ENCODE peak calls at places on chromosomes 4 and X, in seven cellular contexts. Z, E, R, M, S, O and W are unnamed samples.

GRCh38 chr4:158721680-158722079 is 1.5 kb downstream of the PPID start:
- DNase-seq in R (no peak), S (no peak), Z (no peak), M (no peak), E (no peak), O (no peak), W (no peak)

GRCh38 chr4:24805566-24805965 is 10.2 kb downstream of the SOD3 start:
- DNase-seq in E (no peak), M (no peak), S (no peak), R (no peak), Z (no peak), O (no peak), W (no peak)

GRCh38 chr4:163448541-163449203 is 24.9 kb downstream of the TKTL2 start:
- DNase-seq in S (no peak), R (no peak), E (no peak), O (peak; percentile 4), Z (no peak), M (peak; percentile 26), W (no peak)

GRCh38 chr4:133594246-133595207 is 445.4 kb downstream of the PCDH10 start:
- DNase-seq in M (peak; percentile 7), Z (no peak), R (no peak), S (no peak), O (no peak), E (no peak), W (no peak)

GRCh38 chr4:24979554-24979953 is 51.2 kb downstream of the LGI2 start:
- DNase-seq in E (peak; percentile 34), R (no peak), O (no peak), S (peak; percentile 44), M (peak; percentile 50), Z (no peak), W (no peak)

GRCh38 chr4:155935389-155935986 is 18.2 kb downstream of the CTSO start:
- DNase-seq in Z (no peak), S (no peak), R (no peak), M (no peak), O (no peak), E (no peak), W (no peak)

GRCh38 chr4:47668810-47669408 is 169.0 kb downstream of the CORIN start:
- DNase-seq in S (peak; percentile 45), E (peak; percentile 36), O (peak; percentile 66), Z (no peak), R (no peak), M (peak; percentile 66), W (peak; percentile 31)

GRCh38 chr4:183394166-183394951 is 50.1 kb upstream of the CDKN2AIP start:
- DNase-seq in S (no peak), Z (no peak), O (no peak), R (no peak), E (no peak), M (no peak), W (no peak)

GRCh38 chr4:108247511-108248088 is 78.9 kb upstream of the LEF1 start:
- DNase-seq in Z (no peak), M (no peak), R (no peak), S (peak; percentile 21), E (no peak), O (peak; percentile 92), W (no peak)

GRCh38 chrX:11567528-11568220 is 98.0 kb downstream of the ARHGAP6 start:
- DNase-seq in E (no peak), M (no peak), Z (no peak), R (no peak), O (no peak), S (no peak), W (no peak)

GRCh38 chr4:177051473-177052060 is 258.1 kb upstream of the NEIL3 start:
- DNase-seq in S (peak; percentile 49), M (peak; percentile 51), E (no peak), R (no peak), Z (no peak), O (peak; percentile 51), W (peak; percentile 35)

GRCh38 chrX:130108647-130109428 is 1.5 kb downstream of the ELF4 start:
- DNase-seq in S (peak; percentile 67), E (no peak), R (peak; percentile 72), M (no peak), O (no peak), Z (no peak), W (peak; percentile 74)

GRCh38 chrX:130109429-130110378 is 593 bp downstream of the ELF4 start:
- DNase-seq in R (peak; percentile 48), O (no peak), S (peak; percentile 29), E (no peak), M (no peak), Z (no peak), W (no peak)

GRCh38 chrX:130111935-130112221 is 1.6 kb upstream of the ELF4 start:
- DNase-seq in R (no peak), S (no peak), O (no peak), Z (no peak), E (no peak), M (no peak), W (no peak)

GRCh38 chrX:130111220-130111934 is 1.1 kb upstream of the ELF4 start:
- DNase-seq in M (no peak), O (peak; percentile 22), R (no peak), Z (no peak), S (no peak), E (no peak), W (no peak)

DNA sequence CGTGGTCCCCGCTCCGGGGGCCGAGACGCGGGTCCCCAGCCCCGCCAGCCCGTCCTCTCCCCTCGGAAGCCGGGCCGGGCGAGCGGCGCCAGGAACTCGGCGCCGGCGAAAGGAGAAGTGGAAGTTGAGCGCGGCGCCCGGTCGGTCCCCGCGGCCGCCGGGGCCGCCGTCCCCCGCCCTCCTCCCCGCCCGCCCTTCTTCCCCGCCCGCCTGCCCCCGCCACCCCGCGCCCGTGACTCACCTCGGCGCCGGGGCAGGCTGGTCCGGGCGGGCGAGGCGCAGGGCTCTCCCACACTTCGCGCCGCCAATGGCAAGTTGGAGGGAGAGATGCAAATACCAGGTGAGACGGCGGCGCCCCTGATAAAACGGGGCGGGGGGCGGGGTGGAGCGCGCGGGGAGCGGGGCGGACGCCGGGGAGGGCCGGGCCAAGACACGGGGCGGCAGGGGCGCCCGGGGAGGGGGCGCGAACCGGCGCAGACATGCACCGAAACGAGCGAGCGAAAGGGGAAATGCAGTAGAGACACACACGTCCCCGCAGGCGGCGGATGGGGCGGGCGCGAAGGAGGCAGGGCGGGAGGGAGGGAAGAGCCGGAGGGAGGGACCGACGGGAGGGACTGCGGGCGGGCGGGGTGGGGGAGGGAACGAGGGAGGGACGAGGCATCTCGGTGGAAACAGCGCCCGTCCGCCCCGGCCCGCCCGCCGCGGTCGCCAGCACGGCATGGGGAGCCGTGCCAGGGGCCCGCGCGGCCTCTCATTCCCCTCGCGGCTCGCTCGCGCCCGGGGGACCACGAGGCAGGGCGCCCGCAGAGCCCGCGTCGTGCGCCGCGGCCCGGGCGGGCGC is at the start of gene ELF4:
- DNase-seq in O (peak; percentile 20), M (peak; percentile 44), Z (no peak), S (peak; percentile 53), R (peak; percentile 62), E (no peak), W (peak; percentile 83)
- TF ChIP-seq CTCF in O (no peak), M (no peak), Z (no peak), S (no peak), R (no peak), E (no peak), W (no peak)

DNA sequence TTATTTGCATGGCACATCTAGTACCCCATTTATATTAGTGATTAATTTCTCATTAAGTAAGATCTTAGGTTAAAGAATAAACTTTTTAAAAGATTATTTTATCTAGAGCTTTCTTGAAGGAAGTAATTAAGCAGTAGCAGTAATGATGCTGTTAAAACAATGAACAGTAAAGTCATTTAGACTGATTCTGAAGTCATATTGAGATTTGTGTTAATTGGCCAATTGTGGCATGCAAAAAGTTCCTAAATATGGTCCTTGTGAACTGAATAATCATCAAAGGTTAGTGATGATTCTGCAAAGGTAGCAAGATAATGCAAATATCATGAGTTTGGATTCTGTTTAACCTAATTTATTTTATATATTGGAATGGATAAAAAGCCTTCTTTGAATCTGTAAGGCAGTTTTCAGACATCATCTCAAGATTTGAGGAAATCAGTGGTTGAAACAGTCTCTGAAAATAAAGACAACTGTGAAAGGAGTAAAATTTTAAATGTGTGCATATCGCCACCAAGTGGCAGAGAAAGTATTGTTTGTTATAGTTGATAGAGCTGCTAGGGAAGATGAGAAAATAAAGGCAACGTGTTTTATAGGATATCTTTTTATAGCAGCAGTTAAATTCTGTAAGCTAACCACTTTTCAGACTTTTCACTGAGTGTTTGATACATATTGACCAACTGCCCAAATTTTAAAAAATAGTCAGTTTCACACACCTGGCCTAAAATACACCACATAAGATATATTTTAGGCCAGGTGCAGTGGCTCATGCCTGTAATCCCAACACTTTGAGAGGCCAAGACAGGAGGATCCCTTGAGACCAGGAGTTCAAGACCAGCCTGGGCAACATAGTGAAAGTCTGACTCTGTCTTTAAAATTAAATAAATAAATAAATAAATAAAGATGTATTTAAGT is 79.6 kb downstream of the CCKAR start:
- DNase-seq in Z (no peak), M (peak; percentile 74), O (peak; percentile 59), R (no peak), E (peak; percentile 41), S (peak; percentile 84), W (peak; percentile 48)
- TF ChIP-seq CTCF in Z (peak; percentile 57), M (peak; percentile 61), O (peak; percentile 47), R (peak; percentile 60), E (peak; percentile 41), S (peak; percentile 18), W (peak; percentile 65)

DNA sequence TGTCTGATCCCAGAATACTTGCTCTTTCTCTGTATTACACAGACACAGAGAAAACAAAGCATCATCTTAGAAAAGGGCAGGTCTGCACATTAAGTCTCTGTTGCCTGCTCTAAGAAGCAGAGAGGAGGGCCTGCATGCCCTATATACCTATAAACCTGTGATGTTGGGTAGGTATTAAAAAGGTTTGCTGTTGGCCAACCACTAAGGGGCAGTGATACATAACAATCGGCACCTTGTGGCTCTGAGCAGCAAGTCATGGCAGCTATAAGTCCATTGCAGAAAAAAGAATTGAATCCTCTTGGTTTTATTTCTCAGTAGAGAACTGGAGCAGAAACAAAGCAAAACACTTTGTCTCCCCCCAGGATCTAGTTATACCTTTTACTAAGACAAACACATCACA is 1364.4 kb downstream of the STIM2 start:
- DNase-seq in Z (no peak), E (no peak), M (peak; percentile 61), S (no peak), O (peak; percentile 55), R (no peak), W (no peak)
- TF ChIP-seq CTCF in Z (no peak), E (peak; percentile 46), M (peak; percentile 57), S (no peak), O (peak; percentile 36), R (no peak), W (peak; percentile 40)

DNA sequence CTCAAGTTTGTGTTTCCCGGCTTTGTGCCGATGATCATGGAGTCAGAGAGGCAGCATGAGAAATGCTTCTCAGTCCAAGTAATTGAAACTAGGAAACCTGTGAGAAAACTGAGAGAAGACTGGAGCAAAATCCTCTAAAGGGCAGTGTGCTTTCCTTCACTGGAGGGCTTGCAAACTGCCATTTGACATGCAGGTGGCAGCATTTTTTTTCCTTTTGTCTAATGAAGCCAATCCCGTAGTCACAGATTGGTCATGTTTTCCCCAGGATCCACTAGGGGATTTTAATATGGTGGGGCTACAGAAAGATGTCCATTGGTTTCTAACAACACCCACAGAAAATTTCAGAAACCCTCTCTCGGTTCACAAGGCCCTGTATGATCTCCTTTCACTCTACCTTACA is 117.4 kb upstream of the NUDT10 start:
- DNase-seq in O (peak; percentile 5), Z (no peak), R (no peak), M (no peak), S (no peak), E (no peak), W (no peak)
- TF ChIP-seq CTCF in O (no peak), Z (no peak), R (no peak), M (no peak), S (no peak), E (no peak), W (no peak)